ENCODE peak calls at places on chromosomes 4 and X, in eight cellular contexts. A, U, B, X, Q, K, S and C are unnamed samples. For H3K4me1, the result is how much of the 10 kb centered on the place peaks cover.

GRCh38 chr4:20313237-20314030 is 61.7 kb downstream of the SLIT2 start:
- DNase-seq in A (no peak), U (peak), B (peak), X (no peak), Q (peak), K (no peak), S (no peak), C (no peak)

GRCh38 chrX:53374222-53374820 is 48.1 kb downstream of the SMC1A start:
- DNase-seq in A (no peak), U (no peak), B (peak), X (no peak), Q (peak), K (no peak), S (no peak), C (no peak)

GRCh38 chr4:19329631-19330030 is 922.1 kb upstream of the SLIT2 start:
- DNase-seq in A (no peak), U (no peak), B (peak), X (no peak), Q (no peak), K (no peak), S (no peak), C (no peak)

GRCh38 chrX:23756165-23756564 is 13.1 kb upstream of the ACOT9 start:
- DNase-seq in A (peak), U (peak), B (peak), X (peak), Q (peak), K (peak), S (no peak), C (no peak)

GRCh38 chr4:186227744-186228513 is 622 bp downstream of the KLKB1 start:
- DNase-seq in A (no peak), U (no peak), B (no peak), X (no peak), Q (no peak), K (no peak), S (no peak), C (no peak)

GRCh38 chrX:107135076-107135964 is 16.7 kb upstream of the RBM41 start:
- DNase-seq in A (no peak), U (no peak), B (no peak), X (no peak), Q (no peak), K (no peak), S (peak), C (no peak)

GRCh38 chr4:75254745-75255144 is 259.5 kb downstream of the RCHY1 start:
- DNase-seq in A (no peak), U (no peak), B (peak), X (no peak), Q (no peak), K (no peak), S (no peak), C (no peak)

GRCh38 chr4:47913858-47914218 is 545 bp downstream of the NFXL1 start:
- DNase-seq in A (peak), U (peak), B (peak), X (peak), Q (peak), K (peak), S (no peak), C (no peak)

GRCh38 chrX:18354369-18355329 is at the start of gene SCML2:
- DNase-seq in A (no peak), U (peak), B (peak), X (peak), Q (peak), K (peak), S (no peak), C (peak)

GRCh38 chr4:149796381-149796780 is 19.3 kb downstream of the IQCM start:
- DNase-seq in A (no peak), U (no peak), B (no peak), X (no peak), Q (no peak), K (no peak), S (no peak), C (no peak)

GRCh38 chrX:120514236-120514635 is 45.1 kb upstream of the LAMP2 start:
- DNase-seq in A (no peak), U (peak), B (peak), X (no peak), Q (peak), K (no peak), S (no peak), C (no peak)

GRCh38 chrX:153336128-153336894 is 2.4 kb downstream of the ZNF275 start:
- DNase-seq in A (no peak), U (peak), B (no peak), X (no peak), Q (no peak), K (no peak), S (no peak), C (no peak)

GRCh38 chrX:115560211-115560977 is 580 bp upstream of the PLS3 start:
- DNase-seq in A (no peak), U (no peak), B (peak), X (no peak), Q (peak), K (no peak), S (peak), C (no peak)

DNA sequence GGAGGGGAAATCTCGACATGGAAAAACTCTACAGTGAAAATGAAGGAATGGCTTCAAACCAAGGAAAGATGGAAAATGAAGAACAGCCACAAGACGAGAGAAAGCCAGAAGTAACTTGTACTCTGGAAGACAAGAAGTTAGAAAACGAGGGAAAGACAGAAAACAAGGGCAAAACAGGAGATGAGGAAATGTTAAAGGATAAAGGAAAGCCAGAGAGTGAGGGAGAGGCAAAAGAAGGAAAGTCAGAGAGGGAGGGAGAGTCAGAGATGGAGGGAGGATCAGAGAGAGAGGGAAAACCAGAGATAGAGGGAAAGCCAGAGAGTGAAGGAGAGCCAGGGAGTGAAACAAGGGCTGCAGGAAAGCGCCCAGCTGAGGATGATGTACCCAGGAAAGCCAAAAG is 1.3 kb downstream of the TCEAL4 start:
- DNase-seq in A (no peak), U (no peak), B (no peak), X (no peak), Q (no peak), K (no peak), S (no peak), C (no peak)
- H3K27ac ChIP-seq in A (no peak), U (no peak), B (no peak), X (no peak), Q (no peak), K (peak), S (no peak), C (peak)

GRCh38 chr4:25075851-25076250 is 45.1 kb upstream of the LGI2 start:
- DNase-seq in A (no peak), U (no peak), B (no peak), X (no peak), Q (no peak), K (no peak), S (no peak), C (no peak)
- H3K4me3 ChIP-seq in A (no peak), U (no peak), B (no peak), X (no peak), Q (no peak), K (no peak), S (no peak), C (no peak)

DNA sequence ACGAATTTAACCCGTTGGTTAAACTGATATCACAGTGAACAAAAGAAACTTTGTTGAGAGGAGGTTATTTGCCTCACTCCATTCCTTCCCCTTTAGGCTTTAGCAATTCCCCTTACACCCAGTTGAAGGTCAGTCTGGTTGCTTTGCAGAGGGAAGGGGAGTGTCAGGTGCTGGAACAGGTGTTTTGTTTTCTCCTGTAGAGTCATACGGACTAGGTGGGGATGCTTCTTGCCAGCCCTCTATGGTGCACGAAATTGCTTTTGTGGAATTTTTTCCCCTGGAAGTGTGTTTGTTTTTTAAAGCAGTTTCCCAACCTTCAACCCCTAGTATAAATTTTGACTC is 33.1 kb downstream of the DLG3 start:
- DNase-seq in A (no peak), U (no peak), B (no peak), X (no peak), Q (no peak), K (no peak), S (no peak), C (no peak)
- H3K4me1 ChIP-seq in A (under half), U (under half), B (under half), X (under half), Q (half or more), K (under half), S (half or more), C (under half)

GRCh38 chr4:88794087-88794486 is 96.5 kb upstream of the NAP1L5 start:
- DNase-seq in A (no peak), U (no peak), B (no peak), X (no peak), Q (no peak), K (no peak), S (no peak), C (no peak)
- H3K27ac ChIP-seq in A (no peak), U (no peak), B (no peak), X (no peak), Q (no peak), K (no peak), S (no peak), C (no peak)